ENCODE peak calls at places on chromosomes 5 and 9, in five cellular contexts. One of them, this sample, is unnamed.

GRCh38 chr5:132076202-132076830 is 2.7 kb downstream of the CSF2 start:
- DNase-seq in GM12878: no peak
- DNase-seq in K562: no peak
- DNase-seq in SK-N-SH: no peak
- DNase-seq in IMR-90: no peak
- DNase-seq in this sample: no peak

GRCh38 chr9:133189826-133190225 is 19.2 kb downstream of the OBP2B start:
- DNase-seq in IMR-90: no peak
- DNase-seq in GM12878: no peak
- DNase-seq in SK-N-SH: no peak
- DNase-seq in K562: no peak
- DNase-seq in this sample: no peak

GRCh38 chr5:59588922-59589321 is 304.6 kb downstream of the PDE4D start:
- DNase-seq in IMR-90: no peak
- DNase-seq in K562: no peak
- DNase-seq in SK-N-SH: no peak
- DNase-seq in GM12878: no peak
- DNase-seq in this sample: no peak

GRCh38 chr9:124388275-124389048 is 26.8 kb downstream of the PSMB7 start:
- DNase-seq in GM12878: no peak
- DNase-seq in K562: peak; percentile 42
- DNase-seq in IMR-90: no peak
- DNase-seq in SK-N-SH: no peak
- DNase-seq in this sample: no peak

GRCh38 chr9:121308765-121309164 is 40.8 kb downstream of the GSN start:
- DNase-seq in SK-N-SH: no peak
- DNase-seq in K562: no peak
- DNase-seq in GM12878: no peak
- DNase-seq in IMR-90: no peak
- DNase-seq in this sample: no peak

GRCh38 chr9:127142931-127143464 is 20.6 kb upstream of the ANGPTL2 start:
- DNase-seq in IMR-90: no peak
- DNase-seq in SK-N-SH: no peak
- DNase-seq in K562: no peak
- DNase-seq in GM12878: no peak
- DNase-seq in this sample: no peak

GRCh38 chr5:6845856-6846255 is 132.6 kb downstream of the TENT4A start:
- DNase-seq in GM12878: no peak
- DNase-seq in IMR-90: no peak
- DNase-seq in SK-N-SH: no peak
- DNase-seq in K562: no peak
- DNase-seq in this sample: no peak

GRCh38 chr5:2187156-2187555 is 304.4 kb upstream of the IRX4 start:
- DNase-seq in IMR-90: no peak
- DNase-seq in GM12878: no peak
- DNase-seq in K562: no peak
- DNase-seq in SK-N-SH: no peak
- DNase-seq in this sample: no peak

GRCh38 chr5:93589348-93589662 is 6.3 kb downstream of the NR2F1 start:
- DNase-seq in IMR-90: no peak
- DNase-seq in SK-N-SH: peak; percentile 33
- DNase-seq in GM12878: no peak
- DNase-seq in K562: no peak
- DNase-seq in this sample: no peak

GRCh38 chr5:34464820-34465219 is 191.3 kb upstream of the RAI14 start:
- DNase-seq in K562: no peak
- DNase-seq in IMR-90: no peak
- DNase-seq in SK-N-SH: no peak
- DNase-seq in GM12878: no peak
- DNase-seq in this sample: no peak

GRCh38 chr5:109483395-109483974 is 73.7 kb upstream of the PJA2 start:
- DNase-seq in GM12878: no peak
- DNase-seq in SK-N-SH: no peak
- DNase-seq in K562: no peak
- DNase-seq in IMR-90: no peak
- DNase-seq in this sample: no peak

GRCh38 chr5:109486200-109486804 is 76.5 kb upstream of the PJA2 start:
- DNase-seq in GM12878: no peak
- DNase-seq in K562: no peak
- DNase-seq in IMR-90: no peak
- DNase-seq in SK-N-SH: no peak
- DNase-seq in this sample: no peak

GRCh38 chr5:109482748-109483147 is 73.0 kb upstream of the PJA2 start:
- DNase-seq in K562: no peak
- DNase-seq in IMR-90: no peak
- DNase-seq in GM12878: no peak
- DNase-seq in SK-N-SH: no peak
- DNase-seq in this sample: no peak

GRCh38 chr5:109484597-109484996 is 74.8 kb upstream of the PJA2 start:
- DNase-seq in GM12878: no peak
- DNase-seq in IMR-90: no peak
- DNase-seq in SK-N-SH: no peak
- DNase-seq in K562: no peak
- DNase-seq in this sample: no peak

GRCh38 chr5:109485030-109485429 is 75.3 kb upstream of the PJA2 start:
- DNase-seq in GM12878: no peak
- DNase-seq in IMR-90: no peak
- DNase-seq in SK-N-SH: peak; percentile 27
- DNase-seq in K562: peak; percentile 16
- DNase-seq in this sample: no peak
- TF ChIP-seq RCOR1 in GM12878: no peak
- TF ChIP-seq RCOR1 in IMR-90: no peak
- TF ChIP-seq RCOR1 in SK-N-SH: no peak
- TF ChIP-seq RCOR1 in K562: no peak
- TF ChIP-seq RCOR1 in this sample: no peak

DNA sequence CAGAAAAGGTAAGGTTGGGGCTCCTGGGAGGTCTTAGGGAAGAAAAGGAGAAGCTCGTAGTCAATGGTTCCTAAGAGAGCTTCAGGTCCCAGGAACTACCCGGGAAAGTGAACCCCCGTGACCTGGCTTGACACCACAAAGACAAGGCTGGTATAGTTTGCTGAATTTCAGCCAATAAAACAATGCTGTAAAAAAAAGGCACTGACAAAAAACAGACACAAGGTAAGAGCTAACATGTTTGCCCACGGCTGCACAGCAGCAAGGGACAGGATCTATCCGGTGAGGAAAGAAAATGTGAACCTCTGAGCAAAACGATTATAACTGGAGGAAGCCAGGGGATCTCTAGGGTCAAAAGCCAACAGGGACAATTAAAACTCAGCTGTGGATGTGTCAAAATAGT is 17.1 kb downstream of the SLIT3 start:
- DNase-seq in GM12878: no peak
- DNase-seq in SK-N-SH: no peak
- DNase-seq in IMR-90: no peak
- DNase-seq in K562: no peak
- DNase-seq in this sample: no peak
- TF ChIP-seq USF2 in GM12878: no peak
- TF ChIP-seq USF2 in SK-N-SH: no peak
- TF ChIP-seq USF2 in IMR-90: no peak
- TF ChIP-seq USF2 in K562: no peak
- TF ChIP-seq USF2 in this sample: no peak

GRCh38 chr9:89350988-89351557 is 32.8 kb downstream of the SECISBP2 start:
- DNase-seq in K562: no peak
- DNase-seq in GM12878: no peak
- DNase-seq in SK-N-SH: no peak
- DNase-seq in IMR-90: no peak
- DNase-seq in this sample: no peak
- TF ChIP-seq RCOR1 in K562: no peak
- TF ChIP-seq RCOR1 in GM12878: no peak
- TF ChIP-seq RCOR1 in SK-N-SH: no peak
- TF ChIP-seq RCOR1 in IMR-90: no peak
- TF ChIP-seq RCOR1 in this sample: no peak

DNA sequence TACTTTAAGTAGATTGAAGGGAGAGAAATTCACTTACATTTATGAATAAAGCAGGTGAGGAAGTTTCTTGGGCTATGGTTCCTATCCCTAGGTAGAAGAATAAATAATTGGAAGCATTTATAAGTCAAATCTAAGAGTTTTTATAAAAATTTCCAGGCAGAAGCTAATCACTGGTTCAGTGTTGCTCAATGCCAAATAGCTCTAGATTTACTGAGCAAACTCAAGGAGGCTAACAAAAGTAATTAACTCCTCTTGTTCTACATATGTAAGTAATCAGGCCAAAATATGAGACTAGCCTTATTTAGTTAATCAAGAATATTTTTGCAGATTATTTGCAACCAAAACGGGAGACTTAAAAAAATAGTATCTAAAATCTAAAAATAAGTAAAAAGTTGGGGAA is 472.3 kb downstream of the PLK2 start:
- DNase-seq in SK-N-SH: no peak
- DNase-seq in IMR-90: no peak
- DNase-seq in GM12878: no peak
- DNase-seq in K562: no peak
- DNase-seq in this sample: no peak
- TF ChIP-seq USF2 in SK-N-SH: no peak
- TF ChIP-seq USF2 in IMR-90: no peak
- TF ChIP-seq USF2 in GM12878: no peak
- TF ChIP-seq USF2 in K562: no peak
- TF ChIP-seq USF2 in this sample: no peak

DNA sequence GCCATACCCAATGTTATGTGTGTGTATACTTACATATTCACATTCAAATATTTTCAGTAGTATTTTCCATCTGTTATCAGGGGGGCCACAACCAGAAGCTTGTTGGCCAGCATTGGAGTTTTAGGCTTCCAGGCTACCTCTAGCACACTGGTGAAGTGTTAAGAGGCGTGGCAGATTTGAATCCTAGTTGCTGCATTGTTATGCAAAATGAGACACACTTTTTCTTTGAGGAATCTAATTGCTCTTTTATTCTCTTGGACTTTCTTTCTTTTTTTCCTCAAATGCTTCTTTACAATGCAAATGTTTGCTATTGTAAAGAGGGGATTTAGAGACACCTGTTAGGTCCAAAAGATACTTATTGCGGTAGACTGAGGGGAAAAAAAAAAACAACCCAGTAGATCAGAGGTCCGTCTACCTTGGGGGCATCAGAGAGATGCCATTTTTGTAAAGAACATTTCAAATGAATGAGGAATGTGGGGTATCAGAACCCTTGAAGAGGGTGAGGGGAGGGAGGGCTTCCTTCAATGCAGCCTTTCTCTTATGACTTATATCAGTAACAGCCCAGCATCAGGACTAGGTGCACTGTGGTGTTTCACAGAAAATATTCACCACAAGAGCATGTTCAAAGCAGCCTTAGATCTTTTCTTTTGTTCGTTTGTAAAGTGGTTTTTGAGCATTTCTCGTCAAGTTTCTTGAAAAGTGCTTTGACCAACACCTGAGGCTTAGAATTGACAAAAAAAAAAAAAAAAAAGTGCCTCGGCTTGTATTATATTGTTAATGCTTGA is 3.8 kb downstream of the SMARCA2 start:
- DNase-seq in K562: no peak
- DNase-seq in GM12878: no peak
- DNase-seq in SK-N-SH: no peak
- DNase-seq in IMR-90: no peak
- DNase-seq in this sample: no peak
- TF ChIP-seq RCOR1 in K562: no peak
- TF ChIP-seq RCOR1 in GM12878: no peak
- TF ChIP-seq RCOR1 in SK-N-SH: no peak
- TF ChIP-seq RCOR1 in IMR-90: no peak
- TF ChIP-seq RCOR1 in this sample: no peak

DNA sequence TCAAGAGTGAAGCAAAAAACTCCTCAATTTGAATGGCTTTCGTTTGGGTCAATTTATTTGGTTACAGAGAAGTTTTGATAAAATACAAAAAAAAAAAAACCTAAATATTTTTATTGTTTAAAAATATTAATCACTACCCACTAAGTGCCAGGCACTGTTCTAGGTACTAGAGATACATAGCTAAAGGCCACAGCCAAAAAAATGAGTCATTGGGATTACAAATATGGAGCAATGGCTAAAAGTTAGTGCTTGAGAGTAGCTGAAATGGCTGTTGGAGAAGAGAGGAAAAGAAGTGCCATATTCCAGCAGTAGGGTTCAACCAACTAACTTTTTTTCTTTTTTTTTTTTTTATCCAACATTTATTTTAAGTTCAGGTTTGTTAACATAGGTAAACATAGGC is 130.1 kb upstream of the PTGER4 start:
- DNase-seq in GM12878: no peak
- DNase-seq in SK-N-SH: no peak
- DNase-seq in K562: no peak
- DNase-seq in IMR-90: no peak
- DNase-seq in this sample: no peak
- TF ChIP-seq USF2 in GM12878: no peak
- TF ChIP-seq USF2 in SK-N-SH: no peak
- TF ChIP-seq USF2 in K562: no peak
- TF ChIP-seq USF2 in IMR-90: no peak
- TF ChIP-seq USF2 in this sample: no peak

GRCh38 chr9:112604790-112605189 is 113.1 kb downstream of the INIP start:
- DNase-seq in IMR-90: no peak
- DNase-seq in K562: no peak
- DNase-seq in GM12878: no peak
- DNase-seq in SK-N-SH: no peak
- DNase-seq in this sample: no peak

GRCh38 chr9:112605518-112605917 is 112.4 kb downstream of the INIP start:
- DNase-seq in SK-N-SH: no peak
- DNase-seq in IMR-90: no peak
- DNase-seq in GM12878: peak; percentile 55
- DNase-seq in K562: no peak
- DNase-seq in this sample: no peak

GRCh38 chr9:112605963-112606699 is 111.8 kb downstream of the INIP start:
- DNase-seq in GM12878: no peak
- DNase-seq in IMR-90: no peak
- DNase-seq in K562: no peak
- DNase-seq in SK-N-SH: no peak
- DNase-seq in this sample: no peak

DNA sequence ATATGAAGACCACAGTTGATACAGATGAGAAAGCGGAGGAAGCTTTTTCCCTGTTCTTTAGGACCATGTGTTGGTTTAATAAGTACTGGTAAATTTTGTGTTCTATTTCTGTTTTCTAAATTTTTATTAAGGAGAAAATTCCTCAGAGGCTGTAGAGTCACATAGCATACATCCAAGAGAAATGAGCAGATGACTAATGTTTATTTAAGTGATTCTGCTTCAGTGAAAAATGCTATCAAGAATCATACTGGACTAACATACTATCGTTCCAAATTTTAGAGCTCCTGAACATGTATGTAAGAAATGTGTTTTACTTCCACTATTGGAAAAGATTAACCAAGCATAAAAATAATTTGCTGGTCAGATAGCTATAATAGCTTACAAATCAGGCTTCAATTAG is 115.0 kb downstream of the KIAA1958 start:
- DNase-seq in SK-N-SH: no peak
- DNase-seq in K562: no peak
- DNase-seq in IMR-90: peak; percentile 63
- DNase-seq in GM12878: no peak
- DNase-seq in this sample: peak; percentile 6
- TF ChIP-seq RCOR1 in SK-N-SH: no peak
- TF ChIP-seq RCOR1 in K562: no peak
- TF ChIP-seq RCOR1 in IMR-90: no peak
- TF ChIP-seq RCOR1 in GM12878: no peak
- TF ChIP-seq RCOR1 in this sample: no peak

This sample was measured in A549.